ENCODE peak calls at places on chromosomes 2 and 18, in seven cellular contexts. M is mesothelial cell of epicardium, U is GM12864, L is ovary, W is coronary artery, Q is astrocyte of the cerebellum, I is Calu3. G is an unnamed sample.

GRCh38 chr2:98560256-98560771 is 48.0 kb downstream of the COA5 start:
- DNase-seq in M (no peak), U (no peak), L (peak; percentile 36), W (no peak), Q (peak; percentile 80), I (no peak), G (no peak)

GRCh38 chr2:130808482-130809268 is 28.0 kb upstream of the ARHGEF4 start:
- DNase-seq in M (no peak), U (no peak), L (no peak), W (no peak), Q (peak; percentile 15), I (peak; percentile 48), G (no peak)

GRCh38 chr2:217903859-217904613 is 98.8 kb downstream of the TNS1 start:
- DNase-seq in M (no peak), U (no peak), L (peak; percentile 81), W (peak; percentile 95), Q (no peak), I (no peak), G (no peak)

GRCh38 chr2:153935511-153935910 is 63.8 kb downstream of the GALNT13 start:
- DNase-seq in M (no peak), U (no peak), L (no peak), W (no peak), Q (no peak), I (no peak), G (no peak)

GRCh38 chr2:222055328-222055727 is 243.5 kb downstream of the PAX3 start:
- DNase-seq in M (no peak), U (no peak), L (no peak), W (no peak), Q (no peak), I (no peak), G (no peak)

GRCh38 chr2:147996828-147997227 is 23.7 kb downstream of the ORC4 start:
- DNase-seq in M (no peak), U (no peak), L (no peak), W (no peak), Q (no peak), I (no peak), G (no peak)

GRCh38 chr2:71935291-71935848 is 212.3 kb downstream of the CYP26B1 start:
- DNase-seq in M (no peak), U (no peak), L (no peak), W (peak; percentile 75), Q (no peak), I (no peak), G (no peak)

GRCh38 chr18:57768557-57769326 is 34.4 kb downstream of the ATP8B1 start:
- DNase-seq in M (no peak), U (no peak), L (no peak), W (no peak), Q (no peak), I (no peak), G (no peak)

GRCh38 chr18:36461551-36461987 is 164.1 kb downstream of the FHOD3 start:
- DNase-seq in M (no peak), U (no peak), L (no peak), W (no peak), Q (peak; percentile 70), I (no peak), G (no peak)

GRCh38 chr2:14125561-14125960 is 507.0 kb upstream of the LRATD1 start:
- DNase-seq in M (no peak), U (no peak), L (no peak), W (no peak), Q (no peak), I (no peak), G (no peak)

GRCh38 chr2:29747786-29748470 is 173.5 kb downstream of the ALK start:
- DNase-seq in M (no peak), U (no peak), L (no peak), W (no peak), Q (peak; percentile 64), I (peak; percentile 63), G (no peak)

GRCh38 chr18:12036201-12036751 is 55.0 kb downstream of the IMPA2 start:
- DNase-seq in M (no peak), U (no peak), L (no peak), W (peak; percentile 61), Q (no peak), I (no peak), G (no peak)

GRCh38 chr2:7773362-7773973 is 856.3 kb downstream of the RNF144A start:
- DNase-seq in M (no peak), U (peak; percentile 64), L (no peak), W (no peak), Q (peak; percentile 16), I (peak; percentile 76), G (peak; percentile 54)

GRCh38 chr2:59790186-59791142 is 763.0 kb downstream of the BCL11A start:
- DNase-seq in M (no peak), U (no peak), L (no peak), W (no peak), Q (no peak), I (no peak), G (no peak)

DNA sequence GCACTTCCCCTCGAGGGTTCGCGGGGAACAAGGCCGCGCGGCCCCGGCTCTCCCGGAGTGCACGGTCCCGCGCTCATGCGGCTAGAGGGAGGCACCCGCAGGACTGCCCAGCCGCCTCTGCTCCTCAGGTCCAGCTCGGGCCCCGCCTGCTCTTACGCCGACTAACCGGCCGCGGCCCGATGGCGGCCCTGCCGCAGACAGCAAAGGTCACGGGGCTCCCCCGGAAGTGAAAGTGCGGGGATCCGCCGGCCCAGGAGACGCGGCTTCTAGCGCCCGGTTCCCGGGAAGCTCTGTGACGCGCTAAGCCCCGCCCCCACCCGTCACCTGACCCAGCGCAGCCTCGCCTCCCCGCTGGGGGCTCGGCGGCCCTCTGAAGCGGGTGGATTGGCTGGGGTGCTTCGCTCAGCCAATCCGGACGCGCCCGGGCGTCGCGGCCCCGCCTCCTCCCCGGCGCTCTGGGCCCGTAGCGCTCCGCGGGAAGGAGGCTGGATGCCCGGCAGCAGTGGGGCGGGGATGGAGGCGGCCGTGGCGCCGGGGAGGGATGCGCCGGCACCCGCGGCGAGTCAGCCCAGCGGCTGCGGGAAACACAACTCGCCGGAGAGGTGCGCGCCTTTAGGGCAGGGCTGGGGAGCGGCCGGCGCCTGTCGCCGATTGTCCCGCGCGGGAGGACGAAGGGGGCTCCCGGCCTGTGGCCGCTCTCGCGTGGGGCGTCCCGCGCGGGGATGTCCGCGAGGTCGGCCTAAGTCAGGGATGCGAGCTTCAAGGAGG is at the start of gene SCLY:
- DNase-seq in M (peak; percentile 93), U (peak; percentile 81), L (peak; percentile 98), W (peak; percentile 99), Q (peak; percentile 91), I (peak; percentile 98), G (peak; percentile 100)
- TF ChIP-seq CTCF in M (no peak), U (no peak), L (no peak), W (no peak), Q (no peak), I (no peak), G (no peak)

DNA sequence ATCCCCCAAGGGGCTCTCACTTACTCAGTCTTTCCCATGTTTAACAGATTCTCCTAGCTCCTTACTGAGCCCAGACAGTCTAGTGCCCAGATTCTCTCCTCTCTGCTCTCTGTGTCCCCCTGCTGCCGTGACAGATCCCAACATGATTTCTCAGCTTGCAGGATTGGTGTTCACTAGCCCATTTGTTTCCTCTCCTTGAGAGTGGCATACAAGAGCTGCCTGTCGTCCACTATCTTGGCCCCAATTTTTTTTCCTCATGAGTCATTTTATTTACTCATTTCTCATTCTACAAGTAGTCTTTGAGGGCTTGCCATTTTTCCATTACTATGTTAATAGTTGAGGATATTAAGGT is 199.9 kb upstream of the FN1 start:
- DNase-seq in M (no peak), U (no peak), L (no peak), W (no peak), Q (no peak), I (peak; percentile 43), G (no peak)
- TF ChIP-seq CTCF in M (no peak), U (no peak), L (no peak), W (no peak), Q (no peak), I (no peak), G (no peak)

DNA sequence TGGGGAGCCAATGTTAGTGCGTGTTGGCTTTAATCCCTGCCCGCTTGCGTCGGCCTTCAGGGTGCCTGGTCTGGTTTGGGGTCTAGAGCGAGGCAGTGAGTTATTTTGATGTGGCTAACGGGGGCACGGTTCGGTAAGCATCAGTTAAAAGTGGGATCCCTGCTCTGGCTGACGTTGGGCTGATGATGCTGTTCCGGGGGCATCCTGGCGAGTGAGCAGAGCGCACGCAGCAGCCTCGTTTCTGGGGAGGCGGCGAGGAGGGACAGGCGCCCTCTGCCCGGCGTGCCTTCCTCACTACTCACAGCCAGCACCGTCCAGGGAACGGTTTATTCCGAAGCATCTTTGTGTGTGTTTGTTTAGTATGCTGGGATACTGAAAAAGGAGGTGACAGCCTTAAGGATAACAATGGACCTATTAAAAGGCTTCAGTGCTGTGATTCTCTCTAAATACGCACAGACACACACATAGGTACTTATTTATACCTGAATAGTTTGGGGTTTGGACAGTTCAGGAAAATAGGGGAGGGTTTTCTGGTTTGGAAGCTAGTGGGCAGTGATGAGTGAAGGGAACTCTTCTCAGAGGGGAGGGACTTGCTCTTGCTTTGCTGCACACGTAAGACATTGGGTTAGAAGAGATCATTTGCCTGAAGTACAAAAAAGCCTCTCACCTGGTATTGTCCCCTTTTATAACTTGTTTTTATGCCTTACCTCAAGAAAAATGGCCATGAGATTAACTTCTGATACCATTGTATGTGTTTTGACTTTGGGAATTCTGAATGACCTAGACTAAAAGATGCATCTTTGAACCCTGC is 2.1 kb downstream of the CRIM1 start:
- DNase-seq in M (no peak), U (no peak), L (peak; percentile 63), W (peak; percentile 80), Q (peak; percentile 66), I (peak; percentile 54), G (peak; percentile 42)
- TF ChIP-seq CTCF in M (no peak), U (no peak), L (peak; percentile 44), W (peak; percentile 50), Q (peak; percentile 63), I (peak; percentile 32), G (peak; percentile 22)

GRCh38 chr2:190718652-190719526 is 70.0 kb downstream of the NAB1 start:
- DNase-seq in M (no peak), U (no peak), L (no peak), W (no peak), Q (peak; percentile 5), I (peak; percentile 89), G (peak; percentile 50)
- TF ChIP-seq CTCF in M (no peak), U (no peak), L (no peak), W (no peak), Q (no peak), I (no peak), G (no peak)